ENCODE peak calls at places on chromosomes 3 and 15, in nine cellular contexts. One of them, this sample, is unnamed.

GRCh38 chr3:138389841-138390581 is 41.6 kb downstream of the MRAS start:
- DNase-seq in neural crest cell: no peak
- DNase-seq in MG63: peak
- DNase-seq in mammary epithelial cell: peak
- DNase-seq in NAMALWA: no peak
- DNase-seq in NCI-H1930: no peak
- DNase-seq in AG10803: peak
- DNase-seq in CD14-positive monocyte: no peak
- DNase-seq in activated CD4-positive, alpha-beta T cell treated with anti-CD3 and anti-CD28 coated beads, Interleukin-2, amount 50 U/mL, for 4 hours: no peak
- DNase-seq in this sample: no peak

GRCh38 chr15:50051811-50052419 is 67.1 kb downstream of the ATP8B4 start:
- DNase-seq in activated CD4-positive, alpha-beta T cell treated with anti-CD3 and anti-CD28 coated beads, Interleukin-2, amount 50 U/mL, for 4 hours: no peak
- DNase-seq in AG10803: peak
- DNase-seq in NCI-H1930: no peak
- DNase-seq in mammary epithelial cell: peak
- DNase-seq in MG63: peak
- DNase-seq in CD14-positive monocyte: peak
- DNase-seq in NAMALWA: peak
- DNase-seq in neural crest cell: peak
- DNase-seq in this sample: no peak

GRCh38 chr15:79769081-79769481 is 127.7 kb downstream of the MTHFS start:
- DNase-seq in neural crest cell: no peak
- DNase-seq in mammary epithelial cell: peak
- DNase-seq in activated CD4-positive, alpha-beta T cell treated with anti-CD3 and anti-CD28 coated beads, Interleukin-2, amount 50 U/mL, for 4 hours: no peak
- DNase-seq in MG63: peak
- DNase-seq in NCI-H1930: no peak
- DNase-seq in CD14-positive monocyte: no peak
- DNase-seq in AG10803: peak
- DNase-seq in NAMALWA: peak
- DNase-seq in this sample: no peak

GRCh38 chr3:149021830-149022229 is 30.5 kb downstream of the GYG1 start:
- DNase-seq in CD14-positive monocyte: no peak
- DNase-seq in activated CD4-positive, alpha-beta T cell treated with anti-CD3 and anti-CD28 coated beads, Interleukin-2, amount 50 U/mL, for 4 hours: no peak
- DNase-seq in AG10803: no peak
- DNase-seq in neural crest cell: no peak
- DNase-seq in NAMALWA: no peak
- DNase-seq in MG63: no peak
- DNase-seq in NCI-H1930: no peak
- DNase-seq in mammary epithelial cell: no peak
- DNase-seq in this sample: no peak

GRCh38 chr3:29284578-29284977 is 3.7 kb downstream of the RBMS3 start:
- DNase-seq in NAMALWA: no peak
- DNase-seq in AG10803: no peak
- DNase-seq in CD14-positive monocyte: no peak
- DNase-seq in MG63: no peak
- DNase-seq in mammary epithelial cell: peak
- DNase-seq in activated CD4-positive, alpha-beta T cell treated with anti-CD3 and anti-CD28 coated beads, Interleukin-2, amount 50 U/mL, for 4 hours: no peak
- DNase-seq in neural crest cell: no peak
- DNase-seq in NCI-H1930: no peak
- DNase-seq in this sample: no peak

GRCh38 chr3:43074482-43074881 is 31.4 kb downstream of the POMGNT2 start:
- DNase-seq in CD14-positive monocyte: no peak
- DNase-seq in activated CD4-positive, alpha-beta T cell treated with anti-CD3 and anti-CD28 coated beads, Interleukin-2, amount 50 U/mL, for 4 hours: no peak
- DNase-seq in NAMALWA: no peak
- DNase-seq in NCI-H1930: no peak
- DNase-seq in mammary epithelial cell: no peak
- DNase-seq in neural crest cell: no peak
- DNase-seq in MG63: no peak
- DNase-seq in AG10803: no peak
- DNase-seq in this sample: no peak

GRCh38 chr3:132789959-132790358 is 67.8 kb upstream of the NPHP3 start:
- DNase-seq in NCI-H1930: no peak
- DNase-seq in mammary epithelial cell: no peak
- DNase-seq in MG63: no peak
- DNase-seq in neural crest cell: no peak
- DNase-seq in activated CD4-positive, alpha-beta T cell treated with anti-CD3 and anti-CD28 coated beads, Interleukin-2, amount 50 U/mL, for 4 hours: no peak
- DNase-seq in NAMALWA: no peak
- DNase-seq in AG10803: no peak
- DNase-seq in CD14-positive monocyte: no peak
- DNase-seq in this sample: no peak

GRCh38 chr3:126083511-126083912 is 412 bp downstream of the SLC41A3 start:
- DNase-seq in activated CD4-positive, alpha-beta T cell treated with anti-CD3 and anti-CD28 coated beads, Interleukin-2, amount 50 U/mL, for 4 hours: peak
- DNase-seq in CD14-positive monocyte: no peak
- DNase-seq in neural crest cell: peak
- DNase-seq in AG10803: peak
- DNase-seq in mammary epithelial cell: peak
- DNase-seq in NCI-H1930: peak
- DNase-seq in MG63: peak
- DNase-seq in NAMALWA: peak
- DNase-seq in this sample: no peak

GRCh38 chr3:57538465-57538864 is 5.7 kb downstream of the DNAH12 start:
- DNase-seq in MG63: no peak
- DNase-seq in CD14-positive monocyte: no peak
- DNase-seq in AG10803: no peak
- DNase-seq in NCI-H1930: no peak
- DNase-seq in NAMALWA: no peak
- DNase-seq in mammary epithelial cell: no peak
- DNase-seq in activated CD4-positive, alpha-beta T cell treated with anti-CD3 and anti-CD28 coated beads, Interleukin-2, amount 50 U/mL, for 4 hours: no peak
- DNase-seq in neural crest cell: no peak
- DNase-seq in this sample: no peak